ENCODE peak calls at places on chromosomes 13 and 19, in ten cellular contexts. Z, M, W, I, U, X, V, E, T and A are unnamed samples.

GRCh38 chr13:24263652-24264051 is 45.7 kb upstream of the C1QTNF9 start:
- DNase-seq in Z (no peak), M (no peak), W (no peak), I (no peak), U (no peak), X (no peak), V (no peak), E (no peak), T (no peak), A (no peak)

GRCh38 chr19:30046522-30046921 is 104.5 kb downstream of the URI1 start:
- DNase-seq in Z (no peak), M (no peak), W (no peak), I (no peak), U (no peak), X (no peak), V (no peak), E (no peak), T (no peak), A (no peak)

GRCh38 chr13:28560612-28561011 is 65.7 kb upstream of the FLT1 start:
- DNase-seq in Z (no peak), M (no peak), W (no peak), I (no peak), U (no peak), X (no peak), V (no peak), E (no peak), T (no peak), A (no peak)

GRCh38 chr13:61777281-61777680 is 361.6 kb upstream of the PCDH20 start:
- DNase-seq in Z (no peak), M (no peak), W (no peak), I (no peak), U (no peak), X (no peak), V (no peak), E (no peak), T (no peak), A (no peak)

GRCh38 chr13:113537909-113538688 is 46.5 kb upstream of the TFDP1 start:
- DNase-seq in Z (peak; percentile 12), M (no peak), W (no peak), I (no peak), U (peak; percentile 36), X (no peak), V (no peak), E (no peak), T (no peak), A (no peak)

GRCh38 chr13:99986751-99987150 is 5.2 kb downstream of the ZIC2 start:
- DNase-seq in Z (no peak), M (no peak), W (no peak), I (no peak), U (no peak), X (no peak), V (no peak), E (no peak), T (peak; percentile 46), A (no peak)

GRCh38 chr13:38348890-38349289 is 761 bp upstream of the UFM1 start:
- DNase-seq in Z (no peak), M (no peak), W (no peak), I (no peak), U (no peak), X (no peak), V (peak; percentile 13), E (peak; percentile 8), T (no peak), A (no peak)

GRCh38 chr19:33395561-33396550 is 22.3 kb downstream of the CEBPG start:
- DNase-seq in Z (peak; percentile 61), M (peak; percentile 66), W (peak; percentile 80), I (no peak), U (peak; percentile 80), X (no peak), V (no peak), E (no peak), T (no peak), A (no peak)

GRCh38 chr19:44356383-44357111 is at the start of gene ZNF112:
- DNase-seq in Z (peak; percentile 81), M (peak; percentile 82), W (peak; percentile 89), I (peak; percentile 85), U (peak; percentile 93), X (peak; percentile 93), V (peak; percentile 43), E (peak; percentile 90), T (peak; percentile 81), A (no peak)

GRCh38 chr19:4343845-4344713 is 717 bp downstream of the MPND start:
- DNase-seq in Z (no peak), M (no peak), W (peak; percentile 18), I (no peak), U (peak; percentile 74), X (no peak), V (no peak), E (no peak), T (no peak), A (no peak)

GRCh38 chr13:24251525-24251924 is 57.9 kb upstream of the C1QTNF9 start:
- DNase-seq in Z (no peak), M (no peak), W (no peak), I (no peak), U (peak; percentile 52), X (no peak), V (no peak), E (peak; percentile 37), T (no peak), A (no peak)

GRCh38 chr19:41328157-41328817 is 18.3 kb downstream of the CCDC97 start:
- DNase-seq in Z (no peak), M (no peak), W (no peak), I (no peak), U (no peak), X (peak; percentile 54), V (no peak), E (no peak), T (no peak), A (no peak)

GRCh38 chr19:56477429-56478338 is 539 bp upstream of the ZNF667 start:
- DNase-seq in Z (peak; percentile 89), M (peak; percentile 78), W (peak; percentile 89), I (peak; percentile 73), U (peak; percentile 96), X (peak; percentile 82), V (peak; percentile 40), E (peak; percentile 73), T (peak; percentile 81), A (no peak)

GRCh38 chr13:36718146-36718545 is 44.3 kb downstream of the SERTM1 start:
- DNase-seq in Z (no peak), M (no peak), W (no peak), I (no peak), U (no peak), X (no peak), V (no peak), E (no peak), T (no peak), A (no peak)

GRCh38 chr13:71300602-71301001 is 566.4 kb downstream of the DACH1 start:
- DNase-seq in Z (no peak), M (no peak), W (no peak), I (no peak), U (no peak), X (no peak), V (no peak), E (no peak), T (no peak), A (no peak)

GRCh38 chr13:112726018-112726767 is 36.4 kb downstream of the ATP11A start:
- DNase-seq in Z (no peak), M (no peak), W (no peak), I (no peak), U (peak; percentile 46), X (no peak), V (no peak), E (no peak), T (no peak), A (no peak)

GRCh38 chr19:53906211-53907192 is 2.6 kb upstream of the CACNG7 start:
- DNase-seq in Z (no peak), M (peak; percentile 24), W (no peak), I (no peak), U (no peak), X (no peak), V (peak; percentile 74), E (peak; percentile 36), T (peak; percentile 97), A (no peak)

GRCh38 chr19:51546650-51547396 is 15.4 kb upstream of the SIGLEC6 start:
- DNase-seq in Z (no peak), M (no peak), W (no peak), I (no peak), U (no peak), X (peak; percentile 91), V (peak; percentile 79), E (no peak), T (no peak), A (no peak)

GRCh38 chr19:51547397-51548212 is 16.1 kb upstream of the SIGLEC6 start:
- DNase-seq in Z (no peak), M (no peak), W (no peak), I (no peak), U (no peak), X (peak; percentile 67), V (peak; percentile 74), E (no peak), T (no peak), A (no peak)

GRCh38 chr19:51549533-51550324 is 18.3 kb upstream of the SIGLEC6 start:
- DNase-seq in Z (no peak), M (no peak), W (no peak), I (no peak), U (no peak), X (no peak), V (peak; percentile 73), E (no peak), T (no peak), A (no peak)

GRCh38 chr19:51548213-51548651 is 16.8 kb upstream of the SIGLEC6 start:
- DNase-seq in Z (peak; percentile 20), M (no peak), W (no peak), I (no peak), U (no peak), X (no peak), V (peak; percentile 53), E (no peak), T (no peak), A (no peak)

GRCh38 chr19:51548891-51549305 is 17.4 kb upstream of the SIGLEC6 start:
- DNase-seq in Z (peak; percentile 24), M (no peak), W (no peak), I (no peak), U (no peak), X (no peak), V (no peak), E (no peak), T (no peak), A (no peak)
- H3K4me1 ChIP-seq in Z (no peaks in the 10 kb centered on the region), M (no peaks in the 10 kb centered on the region), W (no peaks in the 10 kb centered on the region), I (no peaks in the 10 kb centered on the region), U (no peaks in the 10 kb centered on the region), X (peaks cover 28% of the 10 kb centered on the region), V (peaks cover 50% of the 10 kb centered on the region), E (no peaks in the 10 kb centered on the region), T (no peaks in the 10 kb centered on the region), A (no peaks in the 10 kb centered on the region)

GRCh38 chr13:46173656-46174055 is 8.3 kb downstream of the LCP1 start:
- DNase-seq in Z (no peak), M (no peak), W (no peak), I (no peak), U (no peak), X (no peak), V (no peak), E (no peak), T (no peak), A (no peak)
- TF ChIP-seq POLR2A in Z (no peak), M (no peak), W (no peak), I (no peak), U (no peak), X (no peak), V (no peak), E (no peak), T (no peak), A (no peak)

GRCh38 chr13:108448891-108449290 is 179.4 kb downstream of the TNFSF13B start:
- DNase-seq in Z (no peak), M (no peak), W (no peak), I (no peak), U (no peak), X (no peak), V (no peak), E (no peak), T (no peak), A (no peak)
- H3K4me1 ChIP-seq in Z (no peaks in the 10 kb centered on the region), M (no peaks in the 10 kb centered on the region), W (no peaks in the 10 kb centered on the region), I (no peaks in the 10 kb centered on the region), U (no peaks in the 10 kb centered on the region), X (no peaks in the 10 kb centered on the region), V (no peaks in the 10 kb centered on the region), E (no peaks in the 10 kb centered on the region), T (no peaks in the 10 kb centered on the region), A (no peaks in the 10 kb centered on the region)

GRCh38 chr19:1275976-1276619 is 768 bp downstream of the FAM174C start:
- DNase-seq in Z (no peak), M (no peak), W (no peak), I (no peak), U (peak; percentile 88), X (no peak), V (no peak), E (no peak), T (no peak), A (no peak)
- TF ChIP-seq POLR2A in Z (no peak), M (no peak), W (no peak), I (no peak), U (peak; percentile 29), X (no peak), V (peak; percentile 48), E (peak; percentile 54), T (no peak), A (no peak)